ENCODE peak calls at places on chromosomes 11 and 22, in four cellular contexts. One of them, this sample, is unnamed. For H3K27me3, the result is how much of the 10 kb centered on the place peaks cover.

GRCh38 chr11:96259053-96259837 is 83.8 kb downstream of the MAML2 start:
- DNase-seq in cardiac muscle cell: peak
- DNase-seq in dorsolateral prefrontal cortex: no peak
- DNase-seq in H9: no peak
- DNase-seq in this sample: no peak

GRCh38 chr11:74710291-74710938 is 20.8 kb downstream of the CHRDL2 start:
- DNase-seq in cardiac muscle cell: peak
- DNase-seq in dorsolateral prefrontal cortex: no peak
- DNase-seq in H9: no peak
- DNase-seq in this sample: no peak

GRCh38 chr11:110711776-110712642 is at the start of gene ARHGAP20:
- DNase-seq in cardiac muscle cell: peak
- DNase-seq in dorsolateral prefrontal cortex: peak
- DNase-seq in H9: peak
- DNase-seq in this sample: no peak

GRCh38 chr22:44247346-44247745 is 65.4 kb downstream of the SHISAL1 start:
- DNase-seq in cardiac muscle cell: no peak
- DNase-seq in dorsolateral prefrontal cortex: no peak
- DNase-seq in H9: no peak
- DNase-seq in this sample: no peak

GRCh38 chr11:83051760-83052671 is 19.7 kb downstream of the RAB30 start:
- DNase-seq in cardiac muscle cell: peak
- DNase-seq in dorsolateral prefrontal cortex: no peak
- DNase-seq in H9: no peak
- DNase-seq in this sample: no peak

GRCh38 chr22:39985383-39986045 is 9.2 kb upstream of the FAM83F start:
- DNase-seq in cardiac muscle cell: no peak
- DNase-seq in dorsolateral prefrontal cortex: no peak
- DNase-seq in H9: no peak
- DNase-seq in this sample: no peak

GRCh38 chr11:74453373-74453975 is 13.9 kb downstream of the KCNE3 start:
- DNase-seq in cardiac muscle cell: peak
- DNase-seq in dorsolateral prefrontal cortex: no peak
- DNase-seq in H9: peak
- DNase-seq in this sample: peak

GRCh38 chr11:105641433-105641832 is 31.6 kb downstream of the GRIA4 start:
- DNase-seq in cardiac muscle cell: no peak
- DNase-seq in dorsolateral prefrontal cortex: no peak
- DNase-seq in H9: no peak
- DNase-seq in this sample: no peak

GRCh38 chr22:35915477-35916013 is 113.1 kb downstream of the RBFOX2 start:
- DNase-seq in cardiac muscle cell: no peak
- DNase-seq in dorsolateral prefrontal cortex: no peak
- DNase-seq in H9: no peak
- DNase-seq in this sample: no peak

GRCh38 chr22:37198290-37199102 is 10.4 kb upstream of the C1QTNF6 start:
- DNase-seq in cardiac muscle cell: peak
- DNase-seq in dorsolateral prefrontal cortex: peak
- DNase-seq in H9: peak
- DNase-seq in this sample: peak

GRCh38 chr11:98137437-98137836 is 883.3 kb upstream of the CNTN5 start:
- DNase-seq in cardiac muscle cell: peak
- DNase-seq in dorsolateral prefrontal cortex: no peak
- DNase-seq in H9: no peak
- DNase-seq in this sample: no peak

GRCh38 chr11:123145220-123145619 is 49.8 kb downstream of the CLMP start:
- DNase-seq in cardiac muscle cell: peak
- DNase-seq in dorsolateral prefrontal cortex: no peak
- DNase-seq in H9: no peak
- DNase-seq in this sample: no peak

GRCh38 chr11:134657631-134658030 is 245.6 kb upstream of the B3GAT1 start:
- DNase-seq in cardiac muscle cell: no peak
- DNase-seq in dorsolateral prefrontal cortex: no peak
- DNase-seq in H9: no peak
- DNase-seq in this sample: no peak

GRCh38 chr11:122394326-122394725 is 261.2 kb upstream of the UBASH3B start:
- DNase-seq in cardiac muscle cell: no peak
- DNase-seq in dorsolateral prefrontal cortex: no peak
- DNase-seq in H9: no peak
- DNase-seq in this sample: no peak

GRCh38 chr11:38598413-38598812 is 2000.4 kb upstream of the RAG2 start:
- DNase-seq in cardiac muscle cell: no peak
- DNase-seq in dorsolateral prefrontal cortex: no peak
- DNase-seq in H9: no peak
- DNase-seq in this sample: no peak

GRCh38 chr22:44884968-44885805 is 124.6 kb downstream of the PHF21B start:
- DNase-seq in cardiac muscle cell: no peak
- DNase-seq in dorsolateral prefrontal cortex: peak
- DNase-seq in H9: no peak
- DNase-seq in this sample: no peak

GRCh38 chr11:5620606-5621521 is 3.9 kb upstream of the TRIM34 start:
- DNase-seq in cardiac muscle cell: peak
- DNase-seq in dorsolateral prefrontal cortex: no peak
- DNase-seq in H9: no peak
- DNase-seq in this sample: no peak

GRCh38 chr11:115197031-115197430 is 307.2 kb downstream of the CADM1 start:
- DNase-seq in cardiac muscle cell: no peak
- DNase-seq in dorsolateral prefrontal cortex: no peak
- DNase-seq in H9: no peak
- DNase-seq in this sample: no peak

GRCh38 chr11:132353255-132353654 is 982.8 kb downstream of the NTM start:
- DNase-seq in cardiac muscle cell: no peak
- DNase-seq in dorsolateral prefrontal cortex: no peak
- DNase-seq in H9: no peak
- DNase-seq in this sample: no peak

GRCh38 chr11:61505640-61506155 is 2.9 kb upstream of the LRRC10B start:
- DNase-seq in cardiac muscle cell: no peak
- DNase-seq in dorsolateral prefrontal cortex: peak
- DNase-seq in H9: no peak
- DNase-seq in this sample: no peak

GRCh38 chr11:12284321-12285050 is 92.9 kb upstream of the PARVA start:
- DNase-seq in cardiac muscle cell: peak
- DNase-seq in dorsolateral prefrontal cortex: no peak
- DNase-seq in H9: peak
- DNase-seq in this sample: no peak

GRCh38 chr11:27807594-27807993 is 107.3 kb upstream of the BDNF start:
- DNase-seq in cardiac muscle cell: no peak
- DNase-seq in dorsolateral prefrontal cortex: no peak
- DNase-seq in H9: no peak
- DNase-seq in this sample: no peak

GRCh38 chr11:2726964-2727363 is 27.2 kb upstream of the KCNQ1OT1 start:
- DNase-seq in cardiac muscle cell: peak
- DNase-seq in dorsolateral prefrontal cortex: no peak
- DNase-seq in H9: no peak
- DNase-seq in this sample: no peak

GRCh38 chr11:64745219-64745522 is 1.2 kb upstream of the RASGRP2 start:
- DNase-seq in cardiac muscle cell: no peak
- DNase-seq in dorsolateral prefrontal cortex: no peak
- DNase-seq in H9: no peak
- DNase-seq in this sample: peak

GRCh38 chr11:121304750-121305149 is 12.2 kb downstream of the SC5D start:
- DNase-seq in cardiac muscle cell: no peak
- DNase-seq in dorsolateral prefrontal cortex: no peak
- DNase-seq in H9: no peak
- DNase-seq in this sample: no peak

DNA sequence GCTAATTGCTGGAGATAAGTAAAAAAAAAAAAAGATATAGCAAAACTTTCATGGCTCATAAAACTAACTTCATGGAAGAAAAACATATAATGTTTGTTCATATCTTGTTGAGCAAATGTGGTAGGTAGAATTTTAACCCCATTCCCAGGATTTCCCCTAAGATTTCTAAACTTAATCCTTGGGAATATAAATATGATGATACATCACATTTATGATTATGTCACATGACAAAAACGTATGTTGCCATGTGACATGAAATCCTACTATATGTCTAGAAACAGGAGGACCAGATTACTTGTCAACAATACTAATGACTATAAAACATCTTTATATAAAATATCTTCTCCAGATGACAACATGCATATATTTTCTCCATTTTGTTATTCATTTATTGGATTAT is 679.0 kb upstream of the LRRC4C start:
- DNase-seq in cardiac muscle cell: no peak
- DNase-seq in dorsolateral prefrontal cortex: no peak
- DNase-seq in H9: no peak
- DNase-seq in this sample: no peak
- H3K27me3 ChIP-seq in cardiac muscle cell: under half
- H3K27me3 ChIP-seq in dorsolateral prefrontal cortex: under half
- H3K27me3 ChIP-seq in H9: under half
- H3K27me3 ChIP-seq in this sample: under half

DNA sequence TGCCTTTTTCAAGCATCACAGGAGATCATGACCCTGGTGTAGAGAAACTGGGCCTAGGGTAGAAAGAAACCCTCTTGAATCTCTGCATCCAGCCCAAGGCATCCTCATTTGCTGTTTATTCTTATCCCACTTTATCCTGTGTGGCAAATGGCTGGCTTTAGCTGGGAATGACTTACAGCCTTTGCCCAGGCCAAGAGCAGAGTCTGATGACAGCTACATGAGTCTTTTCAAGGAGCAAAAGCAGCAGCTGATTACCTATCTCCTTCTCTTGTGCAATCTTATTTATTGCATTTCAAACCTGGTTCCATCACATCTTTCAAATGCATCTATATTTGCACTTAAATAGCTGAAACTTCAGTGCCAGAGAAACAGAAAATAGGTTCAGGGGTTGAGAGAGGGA is 26.1 kb downstream of the SYT13 start:
- DNase-seq in cardiac muscle cell: no peak
- DNase-seq in dorsolateral prefrontal cortex: no peak
- DNase-seq in H9: no peak
- DNase-seq in this sample: no peak
- H3K27ac ChIP-seq in cardiac muscle cell: no peak
- H3K27ac ChIP-seq in dorsolateral prefrontal cortex: no peak
- H3K27ac ChIP-seq in H9: no peak
- H3K27ac ChIP-seq in this sample: no peak

DNA sequence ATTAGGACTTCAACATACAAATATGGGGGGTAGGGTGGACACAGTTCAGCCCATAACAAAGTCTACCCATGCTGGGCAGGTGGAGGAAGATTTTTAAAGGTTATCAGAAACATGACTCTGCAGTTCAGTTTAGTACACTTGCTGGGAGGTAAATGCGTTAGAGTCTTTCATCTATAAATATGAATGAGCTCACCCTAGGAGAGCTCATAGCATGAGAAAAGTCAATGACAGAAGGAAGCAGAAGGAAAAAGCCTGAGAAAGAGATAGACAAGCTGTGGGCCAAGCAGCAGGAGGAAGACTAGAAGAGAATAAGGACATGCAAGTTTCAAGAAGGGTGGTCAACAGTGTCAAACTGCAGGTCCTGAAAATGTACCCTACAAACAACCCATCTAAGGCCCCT is 27.0 kb upstream of the FSHB start:
- DNase-seq in cardiac muscle cell: no peak
- DNase-seq in dorsolateral prefrontal cortex: no peak
- DNase-seq in H9: no peak
- DNase-seq in this sample: no peak
- H3K27me3 ChIP-seq in cardiac muscle cell: under half
- H3K27me3 ChIP-seq in dorsolateral prefrontal cortex: under half
- H3K27me3 ChIP-seq in H9: under half
- H3K27me3 ChIP-seq in this sample: under half

GRCh38 chr11:10414659-10415058 is 40.4 kb upstream of the AMPD3 start:
- DNase-seq in cardiac muscle cell: peak
- DNase-seq in dorsolateral prefrontal cortex: no peak
- DNase-seq in H9: no peak
- DNase-seq in this sample: no peak
- H3K27ac ChIP-seq in cardiac muscle cell: no peak
- H3K27ac ChIP-seq in dorsolateral prefrontal cortex: peak
- H3K27ac ChIP-seq in H9: no peak
- H3K27ac ChIP-seq in this sample: no peak

GRCh38 chr11:117679464-117679863 is 117.6 kb downstream of the DSCAML1 start:
- DNase-seq in cardiac muscle cell: no peak
- DNase-seq in dorsolateral prefrontal cortex: no peak
- DNase-seq in H9: no peak
- DNase-seq in this sample: no peak
- H3K27me3 ChIP-seq in cardiac muscle cell: under half
- H3K27me3 ChIP-seq in dorsolateral prefrontal cortex: under half
- H3K27me3 ChIP-seq in H9: under half
- H3K27me3 ChIP-seq in this sample: under half

This sample was measured in CD8-positive, alpha-beta T cell.